ENCODE peak calls at places on chromosomes 7 and 10, in six cellular contexts. One of them, this sample, is unnamed.

GRCh38 chr10:22770270-22770669 is 55.9 kb upstream of the PIP4K2A start:
- DNase-seq in T-helper 17 cell: no peak
- DNase-seq in Right ventricle myocardium inferior: no peak
- DNase-seq in choroid plexus epithelial cell: no peak
- DNase-seq in HuH-7: no peak
- DNase-seq in activated CD4-positive, alpha-beta T cell treated with anti-CD3 and anti-CD28 coated beads, Interleukin-2, amount 50 U/mL, for 24 hours: no peak
- DNase-seq in this sample: no peak

GRCh38 chr10:111756541-111757061 is 427.0 kb downstream of the GPAM start:
- DNase-seq in T-helper 17 cell: no peak
- DNase-seq in Right ventricle myocardium inferior: no peak
- DNase-seq in choroid plexus epithelial cell: peak; percentile 30
- DNase-seq in HuH-7: peak; percentile 45
- DNase-seq in activated CD4-positive, alpha-beta T cell treated with anti-CD3 and anti-CD28 coated beads, Interleukin-2, amount 50 U/mL, for 24 hours: no peak
- DNase-seq in this sample: peak; percentile 47

GRCh38 chr7:92557808-92558362 is 29.3 kb downstream of the RBM48 start:
- DNase-seq in T-helper 17 cell: no peak
- DNase-seq in Right ventricle myocardium inferior: no peak
- DNase-seq in choroid plexus epithelial cell: no peak
- DNase-seq in HuH-7: no peak
- DNase-seq in activated CD4-positive, alpha-beta T cell treated with anti-CD3 and anti-CD28 coated beads, Interleukin-2, amount 50 U/mL, for 24 hours: no peak
- DNase-seq in this sample: no peak

GRCh38 chr10:79927111-79927828 is 21.6 kb downstream of the SFTPD start:
- DNase-seq in T-helper 17 cell: no peak
- DNase-seq in Right ventricle myocardium inferior: no peak
- DNase-seq in choroid plexus epithelial cell: no peak
- DNase-seq in HuH-7: peak; percentile 10
- DNase-seq in activated CD4-positive, alpha-beta T cell treated with anti-CD3 and anti-CD28 coated beads, Interleukin-2, amount 50 U/mL, for 24 hours: no peak
- DNase-seq in this sample: peak; percentile 26

GRCh38 chr7:12350971-12351370 is 52.7 kb downstream of the VWDE start:
- DNase-seq in T-helper 17 cell: no peak
- DNase-seq in Right ventricle myocardium inferior: no peak
- DNase-seq in choroid plexus epithelial cell: no peak
- DNase-seq in HuH-7: no peak
- DNase-seq in activated CD4-positive, alpha-beta T cell treated with anti-CD3 and anti-CD28 coated beads, Interleukin-2, amount 50 U/mL, for 24 hours: no peak
- DNase-seq in this sample: no peak

GRCh38 chr7:27917774-27918314 is 177.9 kb downstream of the TAX1BP1 start:
- DNase-seq in T-helper 17 cell: no peak
- DNase-seq in Right ventricle myocardium inferior: no peak
- DNase-seq in choroid plexus epithelial cell: peak; percentile 58
- DNase-seq in HuH-7: no peak
- DNase-seq in activated CD4-positive, alpha-beta T cell treated with anti-CD3 and anti-CD28 coated beads, Interleukin-2, amount 50 U/mL, for 24 hours: no peak
- DNase-seq in this sample: no peak

GRCh38 chr7:26686448-26686981 is 177.9 kb downstream of the SKAP2 start:
- DNase-seq in T-helper 17 cell: no peak
- DNase-seq in Right ventricle myocardium inferior: no peak
- DNase-seq in choroid plexus epithelial cell: peak; percentile 57
- DNase-seq in HuH-7: no peak
- DNase-seq in activated CD4-positive, alpha-beta T cell treated with anti-CD3 and anti-CD28 coated beads, Interleukin-2, amount 50 U/mL, for 24 hours: no peak
- DNase-seq in this sample: peak; percentile 35

GRCh38 chr10:63919576-63920279 is 398.5 kb downstream of the REEP3 start:
- DNase-seq in T-helper 17 cell: no peak
- DNase-seq in Right ventricle myocardium inferior: peak; percentile 49
- DNase-seq in choroid plexus epithelial cell: no peak
- DNase-seq in HuH-7: no peak
- DNase-seq in activated CD4-positive, alpha-beta T cell treated with anti-CD3 and anti-CD28 coated beads, Interleukin-2, amount 50 U/mL, for 24 hours: no peak
- DNase-seq in this sample: no peak

GRCh38 chr10:101143354-101143648 is 12.2 kb downstream of the TLX1 start:
- DNase-seq in T-helper 17 cell: no peak
- DNase-seq in Right ventricle myocardium inferior: no peak
- DNase-seq in choroid plexus epithelial cell: no peak
- DNase-seq in HuH-7: no peak
- DNase-seq in activated CD4-positive, alpha-beta T cell treated with anti-CD3 and anti-CD28 coated beads, Interleukin-2, amount 50 U/mL, for 24 hours: no peak
- DNase-seq in this sample: no peak

GRCh38 chr7:29350351-29350750 is 155.8 kb downstream of the CHN2 start:
- DNase-seq in T-helper 17 cell: no peak
- DNase-seq in Right ventricle myocardium inferior: no peak
- DNase-seq in choroid plexus epithelial cell: no peak
- DNase-seq in HuH-7: no peak
- DNase-seq in activated CD4-positive, alpha-beta T cell treated with anti-CD3 and anti-CD28 coated beads, Interleukin-2, amount 50 U/mL, for 24 hours: no peak
- DNase-seq in this sample: no peak

GRCh38 chr10:128263891-128264688 is 137.9 kb upstream of the MKI67 start:
- DNase-seq in T-helper 17 cell: no peak
- DNase-seq in Right ventricle myocardium inferior: no peak
- DNase-seq in choroid plexus epithelial cell: peak; percentile 78
- DNase-seq in HuH-7: peak; percentile 51
- DNase-seq in activated CD4-positive, alpha-beta T cell treated with anti-CD3 and anti-CD28 coated beads, Interleukin-2, amount 50 U/mL, for 24 hours: no peak
- DNase-seq in this sample: peak; percentile 69

GRCh38 chr7:80634505-80634904 is 3.9 kb upstream of the CD36 start:
- DNase-seq in T-helper 17 cell: no peak
- DNase-seq in Right ventricle myocardium inferior: no peak
- DNase-seq in choroid plexus epithelial cell: peak; percentile 94
- DNase-seq in HuH-7: no peak
- DNase-seq in activated CD4-positive, alpha-beta T cell treated with anti-CD3 and anti-CD28 coated beads, Interleukin-2, amount 50 U/mL, for 24 hours: no peak
- DNase-seq in this sample: no peak

GRCh38 chr10:35942052-35942451 is 300.0 kb upstream of the FZD8 start:
- DNase-seq in T-helper 17 cell: no peak
- DNase-seq in Right ventricle myocardium inferior: no peak
- DNase-seq in choroid plexus epithelial cell: no peak
- DNase-seq in HuH-7: no peak
- DNase-seq in activated CD4-positive, alpha-beta T cell treated with anti-CD3 and anti-CD28 coated beads, Interleukin-2, amount 50 U/mL, for 24 hours: no peak
- DNase-seq in this sample: no peak

GRCh38 chr10:133273534-133274143 is 3.0 kb downstream of the ADAM8 start:
- DNase-seq in T-helper 17 cell: no peak
- DNase-seq in Right ventricle myocardium inferior: no peak
- DNase-seq in choroid plexus epithelial cell: no peak
- DNase-seq in HuH-7: no peak
- DNase-seq in activated CD4-positive, alpha-beta T cell treated with anti-CD3 and anti-CD28 coated beads, Interleukin-2, amount 50 U/mL, for 24 hours: no peak
- DNase-seq in this sample: no peak

GRCh38 chr10:4546500-4546899 is 279.5 kb upstream of the AKR1E2 start:
- DNase-seq in T-helper 17 cell: no peak
- DNase-seq in Right ventricle myocardium inferior: no peak
- DNase-seq in choroid plexus epithelial cell: peak; percentile 67
- DNase-seq in HuH-7: no peak
- DNase-seq in activated CD4-positive, alpha-beta T cell treated with anti-CD3 and anti-CD28 coated beads, Interleukin-2, amount 50 U/mL, for 24 hours: no peak
- DNase-seq in this sample: no peak

GRCh38 chr7:17772581-17773288 is 167.6 kb downstream of the SNX13 start:
- DNase-seq in T-helper 17 cell: no peak
- DNase-seq in Right ventricle myocardium inferior: no peak
- DNase-seq in choroid plexus epithelial cell: peak; percentile 6
- DNase-seq in HuH-7: no peak
- DNase-seq in activated CD4-positive, alpha-beta T cell treated with anti-CD3 and anti-CD28 coated beads, Interleukin-2, amount 50 U/mL, for 24 hours: no peak
- DNase-seq in this sample: no peak

GRCh38 chr10:114876169-114876568 is 54.6 kb downstream of the FHIP2A start:
- DNase-seq in T-helper 17 cell: no peak
- DNase-seq in Right ventricle myocardium inferior: no peak
- DNase-seq in choroid plexus epithelial cell: no peak
- DNase-seq in HuH-7: peak; percentile 23
- DNase-seq in activated CD4-positive, alpha-beta T cell treated with anti-CD3 and anti-CD28 coated beads, Interleukin-2, amount 50 U/mL, for 24 hours: no peak
- DNase-seq in this sample: no peak

GRCh38 chr7:81074406-81074805 is 155.6 kb upstream of the SEMA3C start:
- DNase-seq in T-helper 17 cell: no peak
- DNase-seq in Right ventricle myocardium inferior: no peak
- DNase-seq in choroid plexus epithelial cell: no peak
- DNase-seq in HuH-7: no peak
- DNase-seq in activated CD4-positive, alpha-beta T cell treated with anti-CD3 and anti-CD28 coated beads, Interleukin-2, amount 50 U/mL, for 24 hours: no peak
- DNase-seq in this sample: no peak

GRCh38 chr7:90262438-90262837 is 17.5 kb downstream of the CFAP69 start:
- DNase-seq in T-helper 17 cell: no peak
- DNase-seq in Right ventricle myocardium inferior: no peak
- DNase-seq in choroid plexus epithelial cell: peak; percentile 73
- DNase-seq in HuH-7: no peak
- DNase-seq in activated CD4-positive, alpha-beta T cell treated with anti-CD3 and anti-CD28 coated beads, Interleukin-2, amount 50 U/mL, for 24 hours: no peak
- DNase-seq in this sample: no peak

GRCh38 chr10:132036887-132037675 is 28.7 kb upstream of the JAKMIP3 start:
- DNase-seq in T-helper 17 cell: no peak
- DNase-seq in Right ventricle myocardium inferior: no peak
- DNase-seq in choroid plexus epithelial cell: peak; percentile 17
- DNase-seq in HuH-7: no peak
- DNase-seq in activated CD4-positive, alpha-beta T cell treated with anti-CD3 and anti-CD28 coated beads, Interleukin-2, amount 50 U/mL, for 24 hours: no peak
- DNase-seq in this sample: no peak

GRCh38 chr7:13197501-13197900 is 510.1 kb downstream of the ARL4A start:
- DNase-seq in T-helper 17 cell: no peak
- DNase-seq in Right ventricle myocardium inferior: no peak
- DNase-seq in choroid plexus epithelial cell: peak; percentile 16
- DNase-seq in HuH-7: no peak
- DNase-seq in activated CD4-positive, alpha-beta T cell treated with anti-CD3 and anti-CD28 coated beads, Interleukin-2, amount 50 U/mL, for 24 hours: no peak
- DNase-seq in this sample: no peak

GRCh38 chr10:110544958-110545537 is 22.4 kb upstream of the SMC3 start:
- DNase-seq in T-helper 17 cell: no peak
- DNase-seq in Right ventricle myocardium inferior: no peak
- DNase-seq in choroid plexus epithelial cell: peak; percentile 86
- DNase-seq in HuH-7: no peak
- DNase-seq in activated CD4-positive, alpha-beta T cell treated with anti-CD3 and anti-CD28 coated beads, Interleukin-2, amount 50 U/mL, for 24 hours: no peak
- DNase-seq in this sample: no peak

GRCh38 chr7:159009951-159010350 is 134.7 kb downstream of the VIPR2 start:
- DNase-seq in T-helper 17 cell: no peak
- DNase-seq in Right ventricle myocardium inferior: no peak
- DNase-seq in choroid plexus epithelial cell: no peak
- DNase-seq in HuH-7: no peak
- DNase-seq in activated CD4-positive, alpha-beta T cell treated with anti-CD3 and anti-CD28 coated beads, Interleukin-2, amount 50 U/mL, for 24 hours: no peak
- DNase-seq in this sample: no peak

GRCh38 chr7:19982841-19983835 is 209.7 kb upstream of the TMEM196 start:
- DNase-seq in T-helper 17 cell: no peak
- DNase-seq in Right ventricle myocardium inferior: no peak
- DNase-seq in choroid plexus epithelial cell: peak; percentile 83
- DNase-seq in HuH-7: no peak
- DNase-seq in activated CD4-positive, alpha-beta T cell treated with anti-CD3 and anti-CD28 coated beads, Interleukin-2, amount 50 U/mL, for 24 hours: no peak
- DNase-seq in this sample: peak; percentile 23

GRCh38 chr10:124994573-124995473 is 52.9 kb downstream of the ZRANB1 start:
- DNase-seq in T-helper 17 cell: no peak
- DNase-seq in Right ventricle myocardium inferior: no peak
- DNase-seq in choroid plexus epithelial cell: no peak
- DNase-seq in HuH-7: no peak
- DNase-seq in activated CD4-positive, alpha-beta T cell treated with anti-CD3 and anti-CD28 coated beads, Interleukin-2, amount 50 U/mL, for 24 hours: no peak
- DNase-seq in this sample: peak; percentile 50

GRCh38 chr10:86671985-86672710 is 3.8 kb downstream of the LDB3 start:
- DNase-seq in T-helper 17 cell: no peak
- DNase-seq in Right ventricle myocardium inferior: peak; percentile 85
- DNase-seq in choroid plexus epithelial cell: peak; percentile 41
- DNase-seq in HuH-7: peak; percentile 34
- DNase-seq in activated CD4-positive, alpha-beta T cell treated with anti-CD3 and anti-CD28 coated beads, Interleukin-2, amount 50 U/mL, for 24 hours: no peak
- DNase-seq in this sample: peak; percentile 90

GRCh38 chr10:100009283-100009792 is 409 bp downstream of the DNMBP start:
- DNase-seq in T-helper 17 cell: no peak
- DNase-seq in Right ventricle myocardium inferior: peak; percentile 89
- DNase-seq in choroid plexus epithelial cell: peak; percentile 56
- DNase-seq in HuH-7: peak; percentile 57
- DNase-seq in activated CD4-positive, alpha-beta T cell treated with anti-CD3 and anti-CD28 coated beads, Interleukin-2, amount 50 U/mL, for 24 hours: no peak
- DNase-seq in this sample: no peak

GRCh38 chr7:391411-391951 is 101.5 kb downstream of the FOXL3 start:
- DNase-seq in T-helper 17 cell: no peak
- DNase-seq in Right ventricle myocardium inferior: peak; percentile 55
- DNase-seq in choroid plexus epithelial cell: no peak
- DNase-seq in HuH-7: no peak
- DNase-seq in activated CD4-positive, alpha-beta T cell treated with anti-CD3 and anti-CD28 coated beads, Interleukin-2, amount 50 U/mL, for 24 hours: no peak
- DNase-seq in this sample: peak; percentile 48

GRCh38 chr10:95445837-95446347 is 115.3 kb downstream of the SORBS1 start:
- DNase-seq in T-helper 17 cell: no peak
- DNase-seq in Right ventricle myocardium inferior: no peak
- DNase-seq in choroid plexus epithelial cell: peak; percentile 77
- DNase-seq in HuH-7: peak; percentile 69
- DNase-seq in activated CD4-positive, alpha-beta T cell treated with anti-CD3 and anti-CD28 coated beads, Interleukin-2, amount 50 U/mL, for 24 hours: no peak
- DNase-seq in this sample: peak; percentile 40

GRCh38 chr7:41881313-41882130 is 178.6 kb upstream of the INHBA start:
- DNase-seq in T-helper 17 cell: no peak
- DNase-seq in Right ventricle myocardium inferior: peak; percentile 75
- DNase-seq in choroid plexus epithelial cell: peak; percentile 66
- DNase-seq in HuH-7: no peak
- DNase-seq in activated CD4-positive, alpha-beta T cell treated with anti-CD3 and anti-CD28 coated beads, Interleukin-2, amount 50 U/mL, for 24 hours: peak; percentile 39
- DNase-seq in this sample: peak; percentile 56

GRCh38 chr7:73705551-73705920 is 13.9 kb downstream of the STX1A start:
- DNase-seq in T-helper 17 cell: no peak
- DNase-seq in Right ventricle myocardium inferior: peak; percentile 1
- DNase-seq in choroid plexus epithelial cell: no peak
- DNase-seq in HuH-7: no peak
- DNase-seq in activated CD4-positive, alpha-beta T cell treated with anti-CD3 and anti-CD28 coated beads, Interleukin-2, amount 50 U/mL, for 24 hours: no peak
- DNase-seq in this sample: no peak

GRCh38 chr7:5425507-5426225 is 2.0 kb upstream of the TNRC18 start:
- DNase-seq in T-helper 17 cell: no peak
- DNase-seq in Right ventricle myocardium inferior: peak; percentile 81
- DNase-seq in choroid plexus epithelial cell: peak; percentile 92
- DNase-seq in HuH-7: peak; percentile 63
- DNase-seq in activated CD4-positive, alpha-beta T cell treated with anti-CD3 and anti-CD28 coated beads, Interleukin-2, amount 50 U/mL, for 24 hours: no peak
- DNase-seq in this sample: peak; percentile 69